ENCODE peak calls at places on chromosome 14, in four cellular contexts. F is mucosa of descending colon, C is transverse colon, N is breast epithelium. Z is an unnamed sample.

GRCh38 chr14:90294872-90295271 is 36.9 kb downstream of the NRDE2 start:
- DNase-seq in N (no peak), F (no peak), C (no peak), Z (no peak)

GRCh38 chr14:35390577-35391387 is 13.8 kb downstream of the NFKBIA start:
- DNase-seq in F (no peak), N (no peak), C (no peak), Z (no peak)

GRCh38 chr14:69580009-69580577 is 5.4 kb upstream of the CCDC177 start:
- DNase-seq in C (no peak), F (no peak), N (no peak), Z (peak; percentile 79)

GRCh38 chr14:103138483-103139370 is 15.5 kb downstream of the TNFAIP2 start:
- DNase-seq in F (peak; percentile 51), N (no peak), C (no peak), Z (no peak)

GRCh38 chr14:95620659-95621059 is 65.6 kb upstream of the TCL1B start:
- DNase-seq in F (no peak), N (no peak), C (no peak), Z (no peak)

GRCh38 chr14:94536836-94537235 is 24.4 kb upstream of the SERPINA4 start:
- DNase-seq in C (no peak), N (no peak), F (no peak), Z (no peak)

GRCh38 chr14:53716521-53716920 is 240.1 kb downstream of the BMP4 start:
- DNase-seq in C (no peak), N (no peak), F (no peak), Z (no peak)

GRCh38 chr14:101248840-101249675 is 312.2 kb upstream of the DIO3 start:
- DNase-seq in F (no peak), N (no peak), C (no peak), Z (no peak)

GRCh38 chr14:44170099-44170498 is 337.0 kb downstream of the FSCB start:
- DNase-seq in N (no peak), C (no peak), F (no peak), Z (no peak)

GRCh38 chr14:76541594-76542219 is 165.8 kb downstream of the ESRRB start:
- DNase-seq in N (no peak), F (no peak), C (no peak), Z (no peak)

DNA sequence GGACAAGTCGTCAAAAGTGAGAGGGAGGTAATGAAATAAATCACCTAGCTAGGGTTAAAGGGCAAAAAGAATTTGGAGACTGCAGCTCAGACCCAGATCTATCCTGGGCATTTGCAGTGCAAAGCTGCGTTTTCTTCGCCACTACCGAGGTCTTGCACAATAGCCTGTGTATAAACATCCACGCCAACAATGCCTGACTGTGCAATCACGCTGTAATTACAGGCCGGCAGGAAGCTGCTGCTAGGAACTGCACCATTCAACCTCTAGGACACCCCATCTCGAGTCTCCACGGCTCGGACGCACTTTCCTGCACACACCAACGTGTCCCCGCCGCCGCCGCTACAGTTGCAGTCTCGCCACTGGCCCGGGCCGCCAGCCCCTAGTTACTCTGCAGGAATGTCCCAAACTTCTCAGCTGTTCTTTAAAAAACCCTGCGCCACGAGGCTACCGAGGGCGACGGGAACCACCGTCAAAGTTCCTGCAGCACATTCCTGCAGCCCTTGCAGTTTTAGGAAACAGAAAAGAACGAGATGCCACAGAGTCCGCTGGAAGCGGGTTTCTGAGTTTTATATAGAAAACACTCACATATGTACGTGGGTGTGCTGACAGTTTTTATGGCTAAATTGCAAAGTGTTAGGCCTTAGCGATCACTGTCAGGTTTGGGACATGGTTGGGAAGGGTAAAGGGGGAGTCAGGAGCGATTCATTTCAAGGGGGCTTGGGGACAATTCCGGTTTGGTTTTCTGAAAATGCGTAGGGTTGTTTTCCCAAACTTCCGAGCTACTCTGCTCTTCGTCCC is 65.6 kb upstream of the PTGR2 start:
- DNase-seq in F (peak; percentile 87), C (peak; percentile 89), N (peak; percentile 76), Z (peak; percentile 93)
- TF ChIP-seq CTCF in F (no peak), C (peak; percentile 83), N (peak; percentile 75), Z (peak; percentile 66)

GRCh38 chr14:93067088-93067487 is 48.6 kb downstream of the ITPK1 start:
- DNase-seq in F (no peak), N (no peak), C (no peak), Z (no peak)
- H3K4me1 ChIP-seq in F (no peaks in the 10 kb centered on the region), N (no peaks in the 10 kb centered on the region), C (peaks cover 12% of the 10 kb centered on the region), Z (peaks cover 15% of the 10 kb centered on the region)

DNA sequence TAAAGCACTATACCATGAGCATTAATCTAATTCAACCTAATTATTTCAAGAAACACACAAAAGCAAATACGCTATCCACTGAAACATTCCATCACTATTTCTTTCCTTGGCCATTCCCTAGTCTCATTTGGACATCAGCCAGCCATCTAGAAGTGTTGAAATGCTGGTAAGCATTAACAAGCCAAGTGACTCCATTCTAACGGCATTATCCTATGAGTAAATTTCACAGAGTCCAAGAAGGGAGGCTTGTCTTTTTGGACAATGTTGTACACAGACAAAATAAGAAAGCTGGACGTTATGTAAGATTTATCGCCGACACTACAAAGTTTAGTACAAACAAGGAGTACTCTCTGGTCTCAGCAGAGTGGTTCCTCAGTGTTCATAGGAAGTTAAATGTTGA is 476.8 kb downstream of the FOXG1 start:
- DNase-seq in N (no peak), F (no peak), C (no peak), Z (no peak)
- H3K4me3 ChIP-seq in N (no peak overlapping the region), F (no peak overlapping the region), C (no peak overlapping the region), Z (no peak overlapping the region)

GRCh38 chr14:59190372-59190771 is 1.9 kb downstream of the DAAM1 start:
- DNase-seq in C (peak; percentile 11), F (no peak), N (no peak), Z (peak; percentile 47)
- TF ChIP-seq CTCF in C (no peak), F (no peak), N (no peak), Z (no peak)

GRCh38 chr14:105481886-105482454 is 4.7 kb upstream of the CRIP1 start:
- DNase-seq in F (peak; percentile 98), C (peak; percentile 96), N (peak; percentile 97), Z (peak; percentile 96)
- H3K4me1 ChIP-seq in F (peaks cover 67% of the 10 kb centered on the region), C (peaks cover 39% of the 10 kb centered on the region), N (peaks cover 46% of the 10 kb centered on the region), Z (peaks cover 37% of the 10 kb centered on the region)

DNA sequence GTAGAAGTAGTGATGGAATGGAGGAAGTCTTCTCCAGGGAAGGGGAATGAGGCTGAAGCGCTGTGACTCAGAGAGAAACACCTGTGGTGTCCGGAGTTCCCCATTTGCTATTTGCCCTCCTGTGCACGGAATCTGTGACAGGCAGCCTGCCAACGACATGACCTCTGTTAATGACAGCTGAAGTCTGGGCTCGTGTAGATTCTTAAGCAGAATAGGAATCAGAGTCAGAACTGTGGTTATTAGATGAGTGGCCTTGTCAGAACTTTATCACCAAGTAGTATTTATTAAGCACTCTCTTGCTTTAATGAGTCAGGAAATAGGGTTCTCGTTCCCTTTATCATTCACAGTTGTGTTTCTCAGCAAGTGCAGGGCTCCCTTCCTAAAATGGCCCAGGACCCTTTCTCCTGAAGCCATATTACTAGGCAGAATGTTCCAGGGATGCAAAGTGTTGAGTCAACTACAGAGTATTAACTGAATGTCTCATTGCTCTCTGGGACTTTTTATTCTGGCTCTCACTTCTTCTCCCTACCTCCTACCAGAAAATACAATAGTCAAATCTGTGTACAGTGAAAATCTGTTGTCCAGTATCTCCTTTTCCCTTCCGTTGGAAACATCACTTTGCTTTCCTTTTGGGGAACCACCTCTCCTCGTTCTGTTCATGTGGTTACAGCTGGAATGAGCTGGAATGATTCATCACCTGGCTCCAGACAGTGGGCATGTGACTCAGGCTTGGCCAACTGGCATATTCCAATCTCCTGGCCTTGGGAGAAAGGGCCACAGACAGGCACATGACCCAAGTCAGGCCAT is 77.8 kb upstream of the MAX start:
- DNase-seq in F (peak; percentile 56), N (peak; percentile 55), C (peak; percentile 42), Z (peak; percentile 61)
- H3K4me3 ChIP-seq in F (no peak overlapping the region), N (no peak overlapping the region), C (no peak overlapping the region), Z (no peak overlapping the region)

Z was measured in Peyer's patch.